ENCODE peak calls at places on chromosomes 2 and 18, in eight cellular contexts. One of them, this sample, is unnamed.

GRCh38 chr2:113167115-113167932 is 6.4 kb upstream of the PSD4 start:
- DNase-seq in left ventricle myocardium inferior: no peak
- DNase-seq in A549: no peak
- DNase-seq in AG04450: no peak
- DNase-seq in H1: peak; percentile 31
- DNase-seq in H9: no peak
- DNase-seq in breast epithelium: no peak
- DNase-seq in right lobe of liver: peak; percentile 96
- DNase-seq in this sample: no peak

GRCh38 chr2:150621800-150622199 is 134.3 kb upstream of the RND3 start:
- DNase-seq in left ventricle myocardium inferior: no peak
- DNase-seq in A549: peak; percentile 49
- DNase-seq in AG04450: no peak
- DNase-seq in H1: no peak
- DNase-seq in H9: no peak
- DNase-seq in breast epithelium: no peak
- DNase-seq in right lobe of liver: no peak
- DNase-seq in this sample: no peak

GRCh38 chr2:239580199-239580527 is 179.3 kb upstream of the HDAC4 start:
- DNase-seq in left ventricle myocardium inferior: no peak
- DNase-seq in A549: no peak
- DNase-seq in AG04450: no peak
- DNase-seq in H1: no peak
- DNase-seq in H9: no peak
- DNase-seq in breast epithelium: no peak
- DNase-seq in right lobe of liver: peak; percentile 1
- DNase-seq in this sample: no peak

GRCh38 chr2:236160366-236161081 is 7.7 kb downstream of the GBX2 start:
- DNase-seq in left ventricle myocardium inferior: no peak
- DNase-seq in A549: no peak
- DNase-seq in AG04450: no peak
- DNase-seq in H1: peak; percentile 55
- DNase-seq in H9: no peak
- DNase-seq in breast epithelium: no peak
- DNase-seq in right lobe of liver: no peak
- DNase-seq in this sample: no peak

GRCh38 chr2:199230091-199230490 is 227.6 kb downstream of the SATB2 start:
- DNase-seq in left ventricle myocardium inferior: no peak
- DNase-seq in A549: no peak
- DNase-seq in AG04450: no peak
- DNase-seq in H1: no peak
- DNase-seq in H9: no peak
- DNase-seq in breast epithelium: no peak
- DNase-seq in right lobe of liver: no peak
- DNase-seq in this sample: no peak

GRCh38 chr18:36828630-36829361 is at the start of the genes KIAA1328 and TPGS2:
- DNase-seq in left ventricle myocardium inferior: peak; percentile 86
- DNase-seq in A549: peak; percentile 88
- DNase-seq in AG04450: no peak
- DNase-seq in H1: peak; percentile 90
- DNase-seq in H9: peak; percentile 87
- DNase-seq in breast epithelium: peak; percentile 71
- DNase-seq in right lobe of liver: peak; percentile 91
- DNase-seq in this sample: peak; percentile 87

GRCh38 chr18:47746615-47747014 is 183.8 kb downstream of the SMAD2 start:
- DNase-seq in left ventricle myocardium inferior: no peak
- DNase-seq in A549: no peak
- DNase-seq in AG04450: no peak
- DNase-seq in H1: no peak
- DNase-seq in H9: no peak
- DNase-seq in breast epithelium: no peak
- DNase-seq in right lobe of liver: no peak
- DNase-seq in this sample: no peak

GRCh38 chr18:45715212-45715780 is 8.7 kb upstream of the SLC14A1 start:
- DNase-seq in left ventricle myocardium inferior: no peak
- DNase-seq in A549: peak; percentile 41
- DNase-seq in AG04450: no peak
- DNase-seq in H1: no peak
- DNase-seq in H9: no peak
- DNase-seq in breast epithelium: no peak
- DNase-seq in right lobe of liver: no peak
- DNase-seq in this sample: no peak

GRCh38 chr18:22102948-22103663 is 66.3 kb upstream of the GATA6 start:
- DNase-seq in left ventricle myocardium inferior: no peak
- DNase-seq in A549: no peak
- DNase-seq in AG04450: no peak
- DNase-seq in H1: no peak
- DNase-seq in H9: no peak
- DNase-seq in breast epithelium: no peak
- DNase-seq in right lobe of liver: no peak
- DNase-seq in this sample: no peak

GRCh38 chr2:162327134-162327769 is 8.8 kb upstream of the IFIH1 start:
- DNase-seq in left ventricle myocardium inferior: no peak
- DNase-seq in A549: no peak
- DNase-seq in AG04450: no peak
- DNase-seq in H1: peak; percentile 62
- DNase-seq in H9: peak; percentile 30
- DNase-seq in breast epithelium: no peak
- DNase-seq in right lobe of liver: no peak
- DNase-seq in this sample: no peak

GRCh38 chr2:29583104-29583503 is 338.3 kb downstream of the ALK start:
- DNase-seq in left ventricle myocardium inferior: no peak
- DNase-seq in A549: no peak
- DNase-seq in AG04450: peak; percentile 13
- DNase-seq in H1: no peak
- DNase-seq in H9: no peak
- DNase-seq in breast epithelium: no peak
- DNase-seq in right lobe of liver: no peak
- DNase-seq in this sample: no peak

GRCh38 chr2:69384618-69385081 is 2.4 kb downstream of the GFPT1 start:
- DNase-seq in left ventricle myocardium inferior: no peak
- DNase-seq in A549: no peak
- DNase-seq in AG04450: no peak
- DNase-seq in H1: no peak
- DNase-seq in H9: no peak
- DNase-seq in breast epithelium: no peak
- DNase-seq in right lobe of liver: no peak
- DNase-seq in this sample: no peak

GRCh38 chr18:55322176-55322735 is 265.7 kb downstream of the TCF4 start:
- DNase-seq in left ventricle myocardium inferior: peak; percentile 87
- DNase-seq in A549: peak; percentile 42
- DNase-seq in AG04450: peak; percentile 88
- DNase-seq in H1: peak; percentile 77
- DNase-seq in H9: peak; percentile 76
- DNase-seq in breast epithelium: peak; percentile 48
- DNase-seq in right lobe of liver: peak; percentile 62
- DNase-seq in this sample: no peak

GRCh38 chr2:42905341-42906114 is 113.1 kb upstream of the HAAO start:
- DNase-seq in left ventricle myocardium inferior: no peak
- DNase-seq in A549: no peak
- DNase-seq in AG04450: no peak
- DNase-seq in H1: no peak
- DNase-seq in H9: no peak
- DNase-seq in breast epithelium: peak; percentile 27
- DNase-seq in right lobe of liver: no peak
- DNase-seq in this sample: no peak

GRCh38 chr2:134218928-134219707 is 34.8 kb upstream of the MGAT5 start:
- DNase-seq in left ventricle myocardium inferior: no peak
- DNase-seq in A549: no peak
- DNase-seq in AG04450: no peak
- DNase-seq in H1: no peak
- DNase-seq in H9: no peak
- DNase-seq in breast epithelium: peak; percentile 33
- DNase-seq in right lobe of liver: peak; percentile 55
- DNase-seq in this sample: peak; percentile 35

GRCh38 chr2:149055751-149056150 is 17.3 kb downstream of the LYPD6B start:
- DNase-seq in left ventricle myocardium inferior: no peak
- DNase-seq in A549: no peak
- DNase-seq in AG04450: no peak
- DNase-seq in H1: no peak
- DNase-seq in H9: no peak
- DNase-seq in breast epithelium: no peak
- DNase-seq in right lobe of liver: no peak
- DNase-seq in this sample: no peak

GRCh38 chr2:7037340-7038333 is 120.4 kb downstream of the RNF144A start:
- DNase-seq in left ventricle myocardium inferior: peak; percentile 54
- DNase-seq in A549: peak; percentile 64
- DNase-seq in AG04450: peak; percentile 8
- DNase-seq in H1: peak; percentile 81
- DNase-seq in H9: peak; percentile 76
- DNase-seq in breast epithelium: no peak
- DNase-seq in right lobe of liver: no peak
- DNase-seq in this sample: no peak

GRCh38 chr2:33064349-33064801 is 117.6 kb downstream of the LTBP1 start:
- DNase-seq in left ventricle myocardium inferior: no peak
- DNase-seq in A549: no peak
- DNase-seq in AG04450: no peak
- DNase-seq in H1: no peak
- DNase-seq in H9: no peak
- DNase-seq in breast epithelium: no peak
- DNase-seq in right lobe of liver: no peak
- DNase-seq in this sample: no peak

GRCh38 chr18:35619468-35619867 is 37.9 kb downstream of the GALNT1 start:
- DNase-seq in left ventricle myocardium inferior: no peak
- DNase-seq in A549: no peak
- DNase-seq in AG04450: no peak
- DNase-seq in H1: no peak
- DNase-seq in H9: no peak
- DNase-seq in breast epithelium: peak; percentile 46
- DNase-seq in right lobe of liver: no peak
- DNase-seq in this sample: no peak

GRCh38 chr2:20597868-20598183 is 53.1 kb downstream of the HS1BP3 start:
- DNase-seq in left ventricle myocardium inferior: no peak
- DNase-seq in A549: no peak
- DNase-seq in AG04450: no peak
- DNase-seq in H1: no peak
- DNase-seq in H9: no peak
- DNase-seq in breast epithelium: no peak
- DNase-seq in right lobe of liver: peak; percentile 32
- DNase-seq in this sample: no peak

GRCh38 chr18:55253814-55254213 is 294.6 kb upstream of the CCDC68 start:
- DNase-seq in left ventricle myocardium inferior: no peak
- DNase-seq in A549: no peak
- DNase-seq in AG04450: no peak
- DNase-seq in H1: no peak
- DNase-seq in H9: no peak
- DNase-seq in breast epithelium: no peak
- DNase-seq in right lobe of liver: no peak
- DNase-seq in this sample: no peak

DNA sequence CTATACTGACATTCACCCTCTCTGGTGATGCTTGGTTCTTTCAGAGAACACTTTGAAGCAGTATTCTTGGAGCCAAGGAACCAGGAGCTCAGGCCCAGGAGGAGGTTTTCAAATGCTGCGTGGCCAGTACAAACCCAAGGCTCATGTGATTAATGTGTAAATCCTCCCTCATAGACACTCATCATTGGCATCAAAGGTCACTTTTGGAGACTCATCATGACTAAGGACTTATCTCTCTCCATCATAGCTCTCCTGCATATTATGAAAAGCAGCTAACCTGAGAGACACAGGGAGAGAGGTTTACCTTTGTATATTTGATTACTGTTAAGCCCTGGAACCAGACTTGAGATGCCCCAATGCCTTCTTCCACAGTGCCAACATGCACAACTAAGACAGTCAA is 115.3 kb upstream of the SRD5A2 start:
- DNase-seq in left ventricle myocardium inferior: no peak
- DNase-seq in A549: peak; percentile 61
- DNase-seq in AG04450: no peak
- DNase-seq in H1: no peak
- DNase-seq in H9: no peak
- DNase-seq in breast epithelium: no peak
- DNase-seq in right lobe of liver: no peak
- DNase-seq in this sample: no peak
- H3K9me3 ChIP-seq in left ventricle myocardium inferior: peaks cover 96% of the 10 kb centered on the region
- H3K9me3 ChIP-seq in A549: peaks cover 47% of the 10 kb centered on the region
- H3K9me3 ChIP-seq in AG04450: peaks cover 24% of the 10 kb centered on the region
- H3K9me3 ChIP-seq in H1: peaks cover 73% of the 10 kb centered on the region
- H3K9me3 ChIP-seq in H9: peaks cover 47% of the 10 kb centered on the region
- H3K9me3 ChIP-seq in breast epithelium: peaks cover 47% of the 10 kb centered on the region
- H3K9me3 ChIP-seq in right lobe of liver: peaks cover 11% of the 10 kb centered on the region
- H3K9me3 ChIP-seq in this sample: peaks cover 22% of the 10 kb centered on the region

GRCh38 chr2:232393556-232393955 is 13.1 kb upstream of the ALPG start:
- DNase-seq in left ventricle myocardium inferior: no peak
- DNase-seq in A549: no peak
- DNase-seq in AG04450: no peak
- DNase-seq in H1: no peak
- DNase-seq in H9: no peak
- DNase-seq in breast epithelium: no peak
- DNase-seq in right lobe of liver: peak; percentile 10
- DNase-seq in this sample: no peak
- H3K9me3 ChIP-seq in left ventricle myocardium inferior: no peaks in the 10 kb centered on the region
- H3K9me3 ChIP-seq in A549: no peaks in the 10 kb centered on the region
- H3K9me3 ChIP-seq in AG04450: no peaks in the 10 kb centered on the region
- H3K9me3 ChIP-seq in H1: no peaks in the 10 kb centered on the region
- H3K9me3 ChIP-seq in H9: no peaks in the 10 kb centered on the region
- H3K9me3 ChIP-seq in breast epithelium: no peaks in the 10 kb centered on the region
- H3K9me3 ChIP-seq in right lobe of liver: no peaks in the 10 kb centered on the region
- H3K9me3 ChIP-seq in this sample: no peaks in the 10 kb centered on the region

GRCh38 chr18:74609535-74609934 is 11.9 kb downstream of the ZNF407 start:
- DNase-seq in left ventricle myocardium inferior: no peak
- DNase-seq in A549: no peak
- DNase-seq in AG04450: peak; percentile 53
- DNase-seq in H1: no peak
- DNase-seq in H9: no peak
- DNase-seq in breast epithelium: no peak
- DNase-seq in right lobe of liver: no peak
- DNase-seq in this sample: no peak
- H3K9me3 ChIP-seq in left ventricle myocardium inferior: peaks cover under 1% of the 10 kb centered on the region
- H3K9me3 ChIP-seq in A549: no peaks in the 10 kb centered on the region
- H3K9me3 ChIP-seq in AG04450: no peaks in the 10 kb centered on the region
- H3K9me3 ChIP-seq in H1: no peaks in the 10 kb centered on the region
- H3K9me3 ChIP-seq in H9: no peaks in the 10 kb centered on the region
- H3K9me3 ChIP-seq in breast epithelium: no peaks in the 10 kb centered on the region
- H3K9me3 ChIP-seq in right lobe of liver: no peaks in the 10 kb centered on the region
- H3K9me3 ChIP-seq in this sample: no peaks in the 10 kb centered on the region

GRCh38 chr18:78979682-78980278 is at the start of gene SALL3:
- DNase-seq in left ventricle myocardium inferior: no peak
- DNase-seq in A549: no peak
- DNase-seq in AG04450: no peak
- DNase-seq in H1: no peak
- DNase-seq in H9: peak; percentile 76
- DNase-seq in breast epithelium: no peak
- DNase-seq in right lobe of liver: no peak
- DNase-seq in this sample: no peak

GRCh38 chr18:78978336-78979057 is 1.1 kb upstream of the SALL3 start:
- DNase-seq in left ventricle myocardium inferior: no peak
- DNase-seq in A549: no peak
- DNase-seq in AG04450: no peak
- DNase-seq in H1: peak; percentile 69
- DNase-seq in H9: no peak
- DNase-seq in breast epithelium: no peak
- DNase-seq in right lobe of liver: no peak
- DNase-seq in this sample: no peak

GRCh38 chr18:78976697-78977626 is 2.7 kb upstream of the SALL3 start:
- DNase-seq in left ventricle myocardium inferior: no peak
- DNase-seq in A549: no peak
- DNase-seq in AG04450: no peak
- DNase-seq in H1: no peak
- DNase-seq in H9: no peak
- DNase-seq in breast epithelium: no peak
- DNase-seq in right lobe of liver: no peak
- DNase-seq in this sample: no peak

GRCh38 chr18:78979058-78979680 is 449 bp upstream of the SALL3 start:
- DNase-seq in left ventricle myocardium inferior: no peak
- DNase-seq in A549: no peak
- DNase-seq in AG04450: no peak
- DNase-seq in H1: peak; percentile 77
- DNase-seq in H9: peak; percentile 72
- DNase-seq in breast epithelium: no peak
- DNase-seq in right lobe of liver: no peak
- DNase-seq in this sample: no peak

GRCh38 chr18:78977627-78978271 is 1.9 kb upstream of the SALL3 start:
- DNase-seq in left ventricle myocardium inferior: no peak
- DNase-seq in A549: no peak
- DNase-seq in AG04450: no peak
- DNase-seq in H1: no peak
- DNase-seq in H9: no peak
- DNase-seq in breast epithelium: no peak
- DNase-seq in right lobe of liver: no peak
- DNase-seq in this sample: no peak
- H3K9me3 ChIP-seq in left ventricle myocardium inferior: no peaks in the 10 kb centered on the region
- H3K9me3 ChIP-seq in A549: no peaks in the 10 kb centered on the region
- H3K9me3 ChIP-seq in AG04450: peaks cover 11% of the 10 kb centered on the region
- H3K9me3 ChIP-seq in H1: no peaks in the 10 kb centered on the region
- H3K9me3 ChIP-seq in H9: no peaks in the 10 kb centered on the region
- H3K9me3 ChIP-seq in breast epithelium: no peaks in the 10 kb centered on the region
- H3K9me3 ChIP-seq in right lobe of liver: no peaks in the 10 kb centered on the region
- H3K9me3 ChIP-seq in this sample: no peaks in the 10 kb centered on the region

This sample was measured in T-helper 17 cell.